ENCODE peak calls at places on chromosomes 11 and 22, in four cellular contexts. N, I, W and L are unnamed samples.

GRCh38 chr11:64698427-64698826 is 24.6 kb downstream of the NRXN2 start:
- DNase-seq in I (no peak), N (no peak), W (no peak), L (no peak)

GRCh38 chr11:65776710-65777141 is 4.0 kb downstream of the AP5B1 start:
- DNase-seq in W (no peak), N (no peak), I (no peak), L (no peak)

GRCh38 chr11:94813436-94813720 is 45.2 kb downstream of the AMOTL1 start:
- DNase-seq in N (no peak), W (no peak), I (no peak), L (no peak)

GRCh38 chr22:21582801-21583740 is 15.6 kb downstream of the UBE2L3 start:
- DNase-seq in W (no peak), I (peak), N (no peak), L (no peak)

GRCh38 chr22:44200855-44201550 is 20.3 kb downstream of the PARVG start:
- DNase-seq in N (no peak), W (no peak), I (no peak), L (no peak)

GRCh38 chr22:24550028-24550901 is 4.7 kb downstream of the GUCD1 start:
- DNase-seq in W (no peak), N (peak), I (no peak), L (peak)

GRCh38 chr22:24455751-24456426 is 28.5 kb downstream of the ADORA2A start:
- DNase-seq in W (no peak), I (peak), N (no peak), L (peak)

GRCh38 chr11:130131957-130132850 is 27.4 kb upstream of the ST14 start:
- DNase-seq in N (peak), I (peak), W (peak), L (peak)

GRCh38 chr22:20808844-20809243 is 34.9 kb downstream of the SERPIND1 start:
- DNase-seq in W (no peak), I (no peak), N (no peak), L (no peak)

GRCh38 chr22:29784451-29785361 is 17.5 kb downstream of the UQCR10 start:
- DNase-seq in N (no peak), W (peak), I (no peak), L (peak)
- TF ChIP-seq MAZ in N (no peak), W (no peak), I (no peak), L (no peak)

GRCh38 chr11:38593649-38594048 is 1995.6 kb upstream of the RAG2 start:
- DNase-seq in W (peak), I (no peak), N (no peak), L (no peak)
- TF ChIP-seq MAZ in W (no peak), I (no peak), N (no peak), L (no peak)

DNA sequence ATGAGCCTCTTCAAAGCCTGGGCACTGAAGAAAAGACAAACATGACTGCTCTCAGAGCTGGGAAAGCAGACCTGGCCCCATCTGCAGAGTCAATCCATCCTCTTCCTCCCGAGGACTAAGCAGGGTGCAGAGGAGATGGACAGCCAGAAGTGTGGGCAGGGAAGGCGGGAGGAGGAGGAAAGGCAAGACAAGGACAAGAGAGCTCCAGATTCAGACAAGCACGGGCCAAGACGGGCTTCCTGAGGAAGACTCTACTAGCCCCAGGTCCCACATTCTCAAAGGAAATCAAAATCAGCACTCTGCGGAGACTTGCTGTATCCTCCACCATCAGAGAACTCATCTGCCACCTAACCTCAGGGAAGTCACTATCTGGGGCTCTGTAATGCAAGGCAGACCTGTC is 28.5 kb downstream of the OPCML start:
- DNase-seq in I (no peak), W (no peak), N (no peak), L (no peak)
- TF ChIP-seq MAZ in I (no peak), W (no peak), N (no peak), L (no peak)

DNA sequence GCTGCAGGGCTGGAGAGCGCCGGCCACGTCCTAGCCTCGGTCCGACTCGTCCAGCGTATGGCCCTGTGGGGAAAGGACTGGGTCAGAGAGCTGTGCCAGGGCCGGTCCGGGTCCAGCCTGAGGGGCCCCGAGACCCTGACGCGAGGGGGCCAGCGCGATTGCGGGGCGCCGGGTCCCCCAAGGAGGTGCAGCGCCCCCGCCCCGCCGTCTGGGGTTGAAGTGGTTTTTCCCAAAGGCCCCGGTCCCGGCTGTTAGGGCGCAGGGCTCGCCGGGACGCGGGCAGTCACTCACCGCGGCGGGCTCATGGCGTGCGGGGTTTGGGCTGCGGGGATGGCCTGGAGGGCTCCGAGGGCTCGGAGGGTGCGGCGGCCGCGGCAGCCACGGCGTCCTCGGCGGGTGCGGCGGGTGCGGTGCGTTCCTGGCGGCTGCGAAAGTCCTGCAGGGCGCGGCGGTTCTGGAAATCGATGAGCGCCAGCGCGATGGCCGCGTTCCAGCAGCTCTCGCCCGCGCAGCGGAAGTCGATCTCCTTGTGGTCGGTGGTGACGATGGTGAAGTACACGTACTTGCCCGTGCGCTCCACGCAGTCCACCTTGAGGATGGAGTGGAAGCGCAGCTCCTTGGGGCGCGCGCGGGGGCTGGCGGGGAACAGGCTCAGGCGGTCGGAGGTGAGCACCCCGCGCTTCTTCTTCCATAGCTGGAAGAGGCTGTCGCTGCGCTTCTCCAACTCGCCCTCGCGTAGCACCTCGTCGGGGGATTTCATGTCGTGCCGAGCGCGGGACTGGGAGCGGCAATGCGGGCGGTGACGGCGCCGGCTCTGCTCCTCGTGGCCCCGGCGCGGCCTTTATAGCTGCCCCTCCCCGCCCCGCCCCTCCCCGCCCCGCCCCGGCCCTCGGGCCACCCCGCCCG is at the start of gene PHLDA2:
- DNase-seq in I (peak), W (peak), N (peak), L (no peak)
- TF ChIP-seq MAZ in I (no peak), W (no peak), N (no peak), L (no peak)

GRCh38 chr11:63508745-63509144 is 2.9 kb downstream of the LGALS12 start:
- DNase-seq in I (no peak), W (no peak), N (no peak), L (no peak)

GRCh38 chr11:63504933-63505586 is 824 bp upstream of the LGALS12 start:
- DNase-seq in W (no peak), I (peak), N (no peak), L (no peak)

GRCh38 chr11:63505857-63506528 is at the start of gene LGALS12:
- DNase-seq in N (no peak), I (peak), W (no peak), L (no peak)

GRCh38 chr11:63510360-63511130 is 4.7 kb downstream of the LGALS12 start:
- DNase-seq in W (no peak), I (peak), N (no peak), L (no peak)

DNA sequence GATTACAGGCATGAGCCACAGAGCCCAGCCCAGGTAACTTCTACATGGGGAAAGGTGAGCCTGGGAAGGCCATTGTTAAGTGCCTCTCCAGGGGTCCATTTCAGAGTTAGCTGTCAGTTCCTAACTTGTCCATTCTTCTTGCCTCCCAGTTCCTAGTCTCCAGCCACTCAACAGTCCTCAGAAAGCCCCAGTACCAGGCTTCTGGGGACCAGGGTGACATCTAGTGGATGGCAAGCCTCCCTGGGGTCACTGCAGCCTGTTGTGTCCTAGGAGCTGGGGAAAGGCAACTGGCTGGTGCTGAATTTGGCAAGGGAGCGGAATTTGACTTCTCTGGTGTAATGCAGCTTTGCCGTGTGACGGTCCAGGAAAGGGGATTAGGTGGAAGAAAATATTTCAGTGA is 2.1 kb downstream of the LGALS12 start:
- DNase-seq in W (no peak), N (peak), I (peak), L (peak)
- TF ChIP-seq MAZ in W (no peak), N (no peak), I (peak), L (no peak)

DNA sequence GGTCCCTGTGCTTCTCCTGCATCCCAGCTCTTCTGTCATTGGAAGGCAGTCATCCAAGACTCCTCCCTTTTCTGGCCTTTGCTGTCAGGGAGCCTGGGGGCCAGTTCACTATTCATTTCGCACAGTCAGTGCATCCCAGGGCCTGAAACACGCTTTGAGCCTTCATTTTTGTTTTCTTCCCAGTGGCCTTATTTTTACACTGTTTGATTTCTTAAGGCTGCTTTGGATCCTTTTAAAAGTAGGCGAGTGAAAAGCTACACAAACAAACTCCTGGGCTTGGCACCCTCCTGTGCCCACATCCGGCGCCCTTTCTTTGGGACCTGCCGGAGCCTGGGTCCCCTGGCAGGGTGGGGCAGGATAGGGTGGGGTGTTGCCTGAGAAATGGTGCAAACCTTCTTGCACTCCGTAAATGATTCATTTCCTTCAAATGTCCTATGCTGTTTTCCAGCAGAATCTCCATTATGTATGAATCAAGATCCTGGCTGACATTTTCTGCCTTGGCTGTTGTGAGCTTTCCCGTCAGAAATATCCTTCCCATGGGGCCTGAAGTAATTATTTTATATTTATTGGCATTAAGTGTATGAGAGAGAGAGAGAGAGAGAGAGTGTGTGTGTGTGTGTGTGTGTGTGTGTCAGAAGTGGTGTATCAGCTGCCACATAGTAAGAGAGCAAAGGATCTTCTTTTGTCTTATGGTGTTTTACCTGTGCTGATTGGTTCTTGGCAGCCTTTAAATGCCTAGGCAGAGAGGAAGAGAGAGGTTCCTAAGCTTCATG is 45.6 kb downstream of the BCR start:
- DNase-seq in W (no peak), I (peak), N (peak), L (no peak)
- TF ChIP-seq MAZ in W (no peak), I (no peak), N (no peak), L (no peak)

GRCh38 chr11:111735262-111736116 is 30.7 kb downstream of the PPP2R1B start:
- DNase-seq in W (peak), I (no peak), N (peak), L (no peak)
- TF ChIP-seq MAZ in W (peak), I (no peak), N (no peak), L (no peak)

DNA sequence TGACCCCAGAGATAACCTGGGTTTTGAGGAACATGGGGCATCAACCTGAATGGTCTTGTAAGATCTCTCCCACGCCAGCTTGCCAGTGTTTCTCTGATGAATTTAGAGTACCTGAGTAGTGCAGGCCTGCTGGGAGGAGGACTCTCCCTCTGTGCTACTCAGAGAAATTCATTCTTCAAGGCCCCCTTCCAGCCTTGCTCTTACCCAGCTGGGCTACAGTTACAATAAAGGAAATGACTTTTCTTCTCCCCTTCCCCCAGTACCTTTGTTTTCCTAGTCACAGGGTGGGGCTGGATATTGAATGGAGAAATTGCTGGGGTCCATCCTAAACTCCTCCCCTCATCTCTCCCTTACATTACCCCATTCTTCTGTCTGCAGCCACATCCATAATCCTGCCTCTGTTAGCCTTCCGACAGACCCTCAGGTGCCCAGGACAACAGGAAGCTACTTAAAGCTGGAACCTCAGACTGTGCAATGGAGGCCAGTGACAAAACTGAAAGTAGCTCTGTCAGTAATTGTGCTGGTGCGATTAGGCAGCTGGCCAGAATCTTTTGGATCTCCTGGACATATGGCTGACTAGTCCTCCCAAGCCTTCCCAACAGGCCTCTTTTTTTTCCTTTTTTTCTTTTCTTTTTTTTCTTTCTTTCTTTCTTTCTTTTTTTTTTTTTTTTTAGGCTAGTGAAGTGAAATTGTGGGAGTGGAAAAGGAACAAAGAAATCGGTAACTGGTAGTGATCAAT is 17.5 kb downstream of the LIMK2 start:
- DNase-seq in N (no peak), I (peak), W (peak), L (no peak)
- TF ChIP-seq MAZ in N (no peak), I (no peak), W (no peak), L (no peak)

GRCh38 chr11:2796091-2796490 is 89.5 kb downstream of the CDKN1C start:
- DNase-seq in I (no peak), N (no peak), W (no peak), L (no peak)

GRCh38 chr11:2797741-2798361 is 87.7 kb downstream of the CDKN1C start:
- DNase-seq in I (no peak), N (no peak), W (no peak), L (no peak)

GRCh38 chr11:2795491-2795991 is 90.0 kb downstream of the CDKN1C start:
- DNase-seq in N (no peak), W (no peak), I (no peak), L (no peak)

GRCh38 chr11:2796508-2797180 is 88.9 kb downstream of the CDKN1C start:
- DNase-seq in I (no peak), W (no peak), N (no peak), L (no peak)

GRCh38 chr11:2797181-2797711 is 88.3 kb downstream of the CDKN1C start:
- DNase-seq in N (no peak), I (no peak), W (no peak), L (no peak)
- TF ChIP-seq MAZ in N (no peak), I (no peak), W (no peak), L (no peak)